ENCODE peak calls at places on chromosomes 12 and 14, in five cellular contexts. U is astrocyte; I is A549; E is CD4-positive, alpha-beta T cell; P is OCI-LY7. M is an unnamed sample. For H3K9me3, the result is how much of the 10 kb centered on the place peaks cover.

GRCh38 chr14:98868846-98869245 is 403.2 kb downstream of the BCL11B start:
- DNase-seq in U (no peak), I (no peak), E (no peak), P (no peak), M (no peak)

GRCh38 chr14:25001096-25001982 is 48.6 kb downstream of the STXBP6 start:
- DNase-seq in U (peak), I (no peak), E (no peak), P (no peak), M (no peak)

GRCh38 chr12:28313631-28314030 is 123.4 kb downstream of the CCDC91 start:
- DNase-seq in U (peak), I (no peak), E (no peak), P (no peak), M (no peak)

GRCh38 chr12:80551897-80552296 is 107.9 kb downstream of the PTPRQ start:
- DNase-seq in U (peak), I (peak), E (no peak), P (no peak), M (no peak)

GRCh38 chr12:31471823-31472222 is 119.1 kb downstream of the DENND5B start:
- DNase-seq in U (peak), I (no peak), E (no peak), P (no peak), M (no peak)

GRCh38 chr14:77641534-77642341 is 25.3 kb upstream of the SPTLC2 start:
- DNase-seq in U (peak), I (no peak), E (peak), P (no peak), M (peak)

GRCh38 chr12:118035194-118036041 is 18.9 kb downstream of the RFC5 start:
- DNase-seq in U (no peak), I (no peak), E (no peak), P (no peak), M (no peak)

GRCh38 chr14:50825307-50825706 is 5.7 kb downstream of the NIN start:
- DNase-seq in U (no peak), I (no peak), E (no peak), P (no peak), M (no peak)

GRCh38 chr14:77523109-77523508 is 24.5 kb upstream of the ISM2 start:
- DNase-seq in U (no peak), I (no peak), E (no peak), P (no peak), M (no peak)

GRCh38 chr14:34449819-34450541 is 12.1 kb downstream of the SPTSSA start:
- DNase-seq in U (no peak), I (no peak), E (no peak), P (no peak), M (no peak)

GRCh38 chr12:40942326-40942725 is 245.8 kb upstream of the PDZRN4 start:
- DNase-seq in U (peak), I (no peak), E (no peak), P (no peak), M (no peak)

GRCh38 chr14:101796479-101796878 is 35.0 kb downstream of the PPP2R5C start:
- DNase-seq in U (no peak), I (no peak), E (no peak), P (no peak), M (no peak)

GRCh38 chr14:93859957-93860356 is 67.2 kb upstream of the FAM181A start:
- DNase-seq in U (no peak), I (no peak), E (no peak), P (no peak), M (no peak)

GRCh38 chr14:84657866-84658385 is 872.0 kb upstream of the FLRT2 start:
- DNase-seq in U (no peak), I (no peak), E (no peak), P (no peak), M (no peak)

GRCh38 chr12:90058721-90059120 is 350.1 kb upstream of the ATP2B1 start:
- DNase-seq in U (peak), I (no peak), E (no peak), P (no peak), M (peak)

GRCh38 chr14:66066991-66067788 is 419.0 kb upstream of the CCDC196 start:
- DNase-seq in U (peak), I (no peak), E (no peak), P (no peak), M (no peak)

GRCh38 chr12:1927751-1928351 is 9.4 kb upstream of the CACNA2D4 start:
- DNase-seq in U (no peak), I (no peak), E (no peak), P (no peak), M (no peak)

GRCh38 chr12:32568241-32568640 is 110.9 kb upstream of the DNM1L start:
- DNase-seq in U (peak), I (peak), E (no peak), P (no peak), M (no peak)

GRCh38 chr14:104393898-104394605 is 185.5 kb upstream of the C14orf180 start:
- DNase-seq in U (no peak), I (no peak), E (peak), P (peak), M (peak)

GRCh38 chr12:67811437-67812361 is 163.2 kb downstream of the DYRK2 start:
- DNase-seq in U (peak), I (no peak), E (no peak), P (no peak), M (no peak)

GRCh38 chr12:15677696-15678095 is 111.5 kb downstream of the EPS8 start:
- DNase-seq in U (no peak), I (no peak), E (no peak), P (no peak), M (no peak)

GRCh38 chr12:53941750-53942149 is 3.1 kb downstream of the HOXC13 start:
- DNase-seq in U (no peak), I (no peak), E (no peak), P (no peak), M (no peak)
- H3K9me3 ChIP-seq in U (under half), I (under half), E (under half), P (under half), M (under half)

GRCh38 chr14:40133484-40133883 is 701.3 kb upstream of the FBXO33 start:
- DNase-seq in U (no peak), I (no peak), E (no peak), P (no peak), M (no peak)
- H3K9me3 ChIP-seq in U (under half), I (under half), E (under half), P (under half), M (under half)

GRCh38 chr12:131233737-131234474 is 280.2 kb downstream of the ADGRD1 start:
- DNase-seq in U (no peak), I (no peak), E (no peak), P (no peak), M (peak)

GRCh38 chr12:131230340-131231099 is 276.8 kb downstream of the ADGRD1 start:
- DNase-seq in U (no peak), I (no peak), E (no peak), P (no peak), M (peak)

GRCh38 chr12:131226345-131227265 is 272.9 kb downstream of the ADGRD1 start:
- DNase-seq in U (no peak), I (no peak), E (no peak), P (no peak), M (peak)

GRCh38 chr12:131231194-131231980 is 277.7 kb downstream of the ADGRD1 start:
- DNase-seq in U (no peak), I (no peak), E (no peak), P (no peak), M (peak)

GRCh38 chr12:131229426-131230339 is 276.0 kb downstream of the ADGRD1 start:
- DNase-seq in U (no peak), I (no peak), E (no peak), P (no peak), M (peak)
- H3K9me3 ChIP-seq in U (under half), I (under half), E (under half), P (under half), M (under half)

GRCh38 chr12:52541709-52542108 is 11.2 kb downstream of the KRT71 start:
- DNase-seq in U (no peak), I (no peak), E (no peak), P (no peak), M (no peak)

GRCh38 chr12:52537101-52537500 is 15.8 kb downstream of the KRT71 start:
- DNase-seq in U (no peak), I (no peak), E (no peak), P (no peak), M (no peak)

GRCh38 chr12:52539821-52540173 is 13.1 kb downstream of the KRT71 start:
- DNase-seq in U (no peak), I (no peak), E (no peak), P (no peak), M (no peak)

GRCh38 chr12:52540531-52540930 is 12.4 kb downstream of the KRT71 start:
- DNase-seq in U (no peak), I (no peak), E (no peak), P (no peak), M (no peak)

GRCh38 chr12:52539024-52539820 is 13.7 kb downstream of the KRT71 start:
- DNase-seq in U (peak), I (peak), E (no peak), P (no peak), M (no peak)
- H3K9me3 ChIP-seq in U (under half), I (under half), E (under half), P (under half), M (under half)

DNA sequence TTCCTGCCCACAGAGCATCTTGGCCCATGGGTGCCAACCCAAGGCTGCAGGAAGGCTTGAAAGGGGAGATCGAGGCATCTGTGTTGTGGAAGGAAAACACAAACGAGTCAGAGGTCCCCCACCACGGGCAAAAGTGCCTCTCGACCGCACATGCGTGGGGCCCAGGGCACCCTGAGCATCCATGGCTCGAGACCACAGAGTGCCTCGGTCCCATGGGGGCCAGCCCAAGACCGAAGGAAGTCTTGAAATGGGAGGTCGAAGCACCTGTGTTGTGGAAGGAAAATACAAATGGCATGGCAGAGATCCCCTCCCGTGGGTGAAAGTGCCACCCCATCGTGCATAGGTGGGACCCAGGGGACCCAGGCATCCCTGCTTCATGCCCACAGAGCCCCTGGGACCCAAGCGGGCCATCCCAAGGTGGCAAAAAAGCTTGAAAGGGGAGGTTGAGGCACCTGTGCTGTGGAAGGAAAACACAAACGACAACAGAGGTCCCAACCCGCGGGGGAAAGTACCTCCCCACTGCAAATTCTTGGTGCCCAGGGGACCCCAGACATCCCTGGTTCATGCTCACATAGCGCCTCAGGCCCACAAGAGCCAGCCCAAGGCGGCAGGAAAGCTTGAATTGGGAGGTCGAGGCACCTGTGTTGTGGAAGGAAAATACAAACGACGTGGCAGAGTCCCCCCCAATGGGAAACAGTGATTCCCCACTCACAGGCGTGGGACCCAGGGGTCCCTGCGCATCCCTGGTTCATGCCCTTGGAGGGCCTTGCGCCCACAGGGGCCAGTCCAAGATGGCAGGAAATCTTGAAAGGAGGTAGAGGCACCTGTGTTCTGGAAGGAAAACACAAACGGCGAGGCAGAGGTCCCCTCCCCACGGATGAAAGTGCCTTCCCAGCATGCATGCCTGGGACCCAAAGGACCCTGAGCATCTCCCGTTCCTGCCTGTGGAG is 373.0 kb downstream of the ALG10 start:
- DNase-seq in U (no peak), I (no peak), E (no peak), P (no peak), M (peak)
- H3K9me3 ChIP-seq in U (under half), I (under half), E (under half), P (under half), M (under half)

M was measured in left lung.